ENCODE peak calls at places on chromosomes 16 and 17, in ten cellular contexts. P, B, W, C, H, K, Q, T, I and S are unnamed samples.

GRCh38 chr16:27226976-27227705 is 23.8 kb downstream of the KDM8 start:
- DNase-seq in P (no peak), B (no peak), W (no peak), C (no peak), H (no peak), K (no peak), Q (no peak), T (no peak), I (no peak), S (no peak)

GRCh38 chr16:79369796-79370195 is 230.7 kb downstream of the MAF start:
- DNase-seq in P (no peak), B (no peak), W (no peak), C (no peak), H (no peak), K (no peak), Q (no peak), T (no peak), I (no peak), S (no peak)

GRCh38 chr16:4115209-4115940 is 867 bp downstream of the ADCY9 start:
- DNase-seq in P (peak; percentile 79), B (peak; percentile 20), W (peak; percentile 77), C (peak; percentile 21), H (no peak), K (peak; percentile 87), Q (no peak), T (peak; percentile 13), I (peak; percentile 17), S (no peak)

GRCh38 chr17:68694791-68695485 is 93.8 kb upstream of the FAM20A start:
- DNase-seq in P (peak; percentile 2), B (no peak), W (no peak), C (no peak), H (no peak), K (no peak), Q (no peak), T (no peak), I (no peak), S (no peak)

GRCh38 chr17:32355649-32356377 is 5.9 kb downstream of the ZNF207 start:
- DNase-seq in P (peak; percentile 32), B (no peak), W (no peak), C (no peak), H (no peak), K (no peak), Q (no peak), T (no peak), I (no peak), S (no peak)

GRCh38 chr17:68036304-68037147 is 991 bp downstream of the KPNA2 start:
- DNase-seq in P (peak; percentile 68), B (no peak), W (no peak), C (no peak), H (no peak), K (peak; percentile 10), Q (no peak), T (no peak), I (no peak), S (no peak)

GRCh38 chr17:78883090-78883532 is 19.9 kb downstream of the CEP295NL start:
- DNase-seq in P (peak; percentile 60), B (no peak), W (peak; percentile 90), C (no peak), H (no peak), K (peak; percentile 83), Q (no peak), T (no peak), I (no peak), S (no peak)

GRCh38 chr17:28334666-28335200 is 539 bp downstream of the IFT20 start:
- DNase-seq in P (no peak), B (no peak), W (peak; percentile 47), C (no peak), H (no peak), K (peak; percentile 18), Q (no peak), T (no peak), I (no peak), S (no peak)

GRCh38 chr16:2470603-2471015 is 488 bp upstream of the NTN3 start:
- DNase-seq in P (no peak), B (no peak), W (no peak), C (no peak), H (no peak), K (peak; percentile 28), Q (no peak), T (no peak), I (peak; percentile 90), S (no peak)

GRCh38 chr17:74960739-74961342 is 11.7 kb downstream of the HID1 start:
- DNase-seq in P (no peak), B (peak; percentile 34), W (no peak), C (peak; percentile 39), H (no peak), K (peak; percentile 48), Q (no peak), T (no peak), I (peak; percentile 41), S (no peak)

GRCh38 chr16:57485091-57485915 is 990 bp downstream of the DOK4 start:
- DNase-seq in P (no peak), B (no peak), W (no peak), C (no peak), H (no peak), K (no peak), Q (no peak), T (no peak), I (no peak), S (no peak)